ENCODE peak calls at places on chromosomes 11 and 22, in eight cellular contexts. One of them, this sample, is unnamed.

GRCh38 chr11:69350040-69350439 is 56.1 kb downstream of the MYEOV start:
- DNase-seq in neural progenitor cell: no peak
- DNase-seq in astrocyte of the spinal cord: no peak
- DNase-seq in cardiac muscle cell: no peak
- DNase-seq in body of pancreas: no peak
- DNase-seq in progenitor cell of endocrine pancreas: no peak
- DNase-seq in H54: no peak
- DNase-seq in germinal center: no peak
- DNase-seq in this sample: no peak

GRCh38 chr11:10878408-10879214 is 20.8 kb upstream of the ZBED5 start:
- DNase-seq in germinal center: peak; percentile 68
- DNase-seq in astrocyte of the spinal cord: peak; percentile 81
- DNase-seq in H54: no peak
- DNase-seq in body of pancreas: peak; percentile 33
- DNase-seq in cardiac muscle cell: peak; percentile 58
- DNase-seq in neural progenitor cell: peak; percentile 70
- DNase-seq in progenitor cell of endocrine pancreas: no peak
- DNase-seq in this sample: no peak

GRCh38 chr11:27672836-27673464 is 27.3 kb downstream of the BDNF start:
- DNase-seq in germinal center: no peak
- DNase-seq in cardiac muscle cell: no peak
- DNase-seq in astrocyte of the spinal cord: no peak
- DNase-seq in H54: no peak
- DNase-seq in neural progenitor cell: no peak
- DNase-seq in body of pancreas: no peak
- DNase-seq in progenitor cell of endocrine pancreas: no peak
- DNase-seq in this sample: no peak

GRCh38 chr22:38074181-38075104 is 9.5 kb downstream of the SLC16A8 start:
- DNase-seq in cardiac muscle cell: no peak
- DNase-seq in astrocyte of the spinal cord: peak; percentile 36
- DNase-seq in body of pancreas: no peak
- DNase-seq in neural progenitor cell: peak; percentile 67
- DNase-seq in H54: no peak
- DNase-seq in progenitor cell of endocrine pancreas: no peak
- DNase-seq in germinal center: no peak
- DNase-seq in this sample: peak; percentile 79

GRCh38 chr22:28435271-28435825 is 244.3 kb downstream of the TTC28 start:
- DNase-seq in progenitor cell of endocrine pancreas: no peak
- DNase-seq in astrocyte of the spinal cord: no peak
- DNase-seq in body of pancreas: peak; percentile 83
- DNase-seq in neural progenitor cell: no peak
- DNase-seq in cardiac muscle cell: no peak
- DNase-seq in germinal center: no peak
- DNase-seq in H54: no peak
- DNase-seq in this sample: no peak

GRCh38 chr22:32994921-32995320 is 63.3 kb downstream of the SYN3 start:
- DNase-seq in body of pancreas: no peak
- DNase-seq in cardiac muscle cell: peak; percentile 28
- DNase-seq in progenitor cell of endocrine pancreas: no peak
- DNase-seq in astrocyte of the spinal cord: no peak
- DNase-seq in H54: no peak
- DNase-seq in neural progenitor cell: peak; percentile 26
- DNase-seq in germinal center: no peak
- DNase-seq in this sample: no peak

GRCh38 chr11:125401746-125402145 is 94.3 kb downstream of the FEZ1 start:
- DNase-seq in progenitor cell of endocrine pancreas: no peak
- DNase-seq in astrocyte of the spinal cord: no peak
- DNase-seq in H54: no peak
- DNase-seq in germinal center: no peak
- DNase-seq in neural progenitor cell: peak; percentile 86
- DNase-seq in body of pancreas: no peak
- DNase-seq in cardiac muscle cell: peak; percentile 38
- DNase-seq in this sample: no peak

GRCh38 chr22:29877620-29878019 is 5.4 kb upstream of the MTMR3 start:
- DNase-seq in body of pancreas: no peak
- DNase-seq in neural progenitor cell: no peak
- DNase-seq in cardiac muscle cell: no peak
- DNase-seq in germinal center: no peak
- DNase-seq in H54: no peak
- DNase-seq in progenitor cell of endocrine pancreas: no peak
- DNase-seq in astrocyte of the spinal cord: peak; percentile 48
- DNase-seq in this sample: no peak

GRCh38 chr22:29739346-29739875 is 19.6 kb downstream of the CABP7 start:
- DNase-seq in neural progenitor cell: no peak
- DNase-seq in cardiac muscle cell: no peak
- DNase-seq in progenitor cell of endocrine pancreas: no peak
- DNase-seq in astrocyte of the spinal cord: no peak
- DNase-seq in germinal center: no peak
- DNase-seq in H54: no peak
- DNase-seq in body of pancreas: no peak
- DNase-seq in this sample: peak; percentile 13

GRCh38 chr22:50731811-50732624 is 6.0 kb upstream of the ACR start:
- DNase-seq in H54: peak; percentile 76
- DNase-seq in germinal center: peak; percentile 76
- DNase-seq in neural progenitor cell: peak; percentile 43
- DNase-seq in cardiac muscle cell: peak; percentile 56
- DNase-seq in progenitor cell of endocrine pancreas: no peak
- DNase-seq in astrocyte of the spinal cord: no peak
- DNase-seq in body of pancreas: peak; percentile 25
- DNase-seq in this sample: no peak

GRCh38 chr11:15471028-15471708 is 356.4 kb downstream of the INSC start:
- DNase-seq in neural progenitor cell: no peak
- DNase-seq in cardiac muscle cell: no peak
- DNase-seq in astrocyte of the spinal cord: no peak
- DNase-seq in H54: no peak
- DNase-seq in body of pancreas: no peak
- DNase-seq in germinal center: no peak
- DNase-seq in progenitor cell of endocrine pancreas: no peak
- DNase-seq in this sample: no peak

GRCh38 chr22:23131931-23132330 is 9.9 kb downstream of the RSPH14 start:
- DNase-seq in cardiac muscle cell: no peak
- DNase-seq in body of pancreas: no peak
- DNase-seq in progenitor cell of endocrine pancreas: no peak
- DNase-seq in astrocyte of the spinal cord: no peak
- DNase-seq in H54: no peak
- DNase-seq in germinal center: no peak
- DNase-seq in neural progenitor cell: no peak
- DNase-seq in this sample: no peak

GRCh38 chr11:49208006-49208721 is at the start of gene FOLH1:
- DNase-seq in neural progenitor cell: no peak
- DNase-seq in progenitor cell of endocrine pancreas: no peak
- DNase-seq in H54: no peak
- DNase-seq in cardiac muscle cell: peak; percentile 1
- DNase-seq in astrocyte of the spinal cord: no peak
- DNase-seq in body of pancreas: peak; percentile 14
- DNase-seq in germinal center: peak; percentile 2
- DNase-seq in this sample: peak; percentile 54

GRCh38 chr11:62147545-62147944 is 23.7 kb downstream of the INCENP start:
- DNase-seq in progenitor cell of endocrine pancreas: peak; percentile 6
- DNase-seq in germinal center: no peak
- DNase-seq in H54: no peak
- DNase-seq in neural progenitor cell: peak; percentile 15
- DNase-seq in cardiac muscle cell: no peak
- DNase-seq in body of pancreas: no peak
- DNase-seq in astrocyte of the spinal cord: no peak
- DNase-seq in this sample: no peak

GRCh38 chr22:50725597-50725996 is 12.4 kb upstream of the ACR start:
- DNase-seq in astrocyte of the spinal cord: no peak
- DNase-seq in germinal center: no peak
- DNase-seq in body of pancreas: no peak
- DNase-seq in cardiac muscle cell: no peak
- DNase-seq in progenitor cell of endocrine pancreas: no peak
- DNase-seq in H54: no peak
- DNase-seq in neural progenitor cell: no peak
- DNase-seq in this sample: no peak

This sample was measured in glutamatergic neuron.